ENCODE peak calls at places on chromosomes 6 and 20, in eight cellular contexts. J is neural progenitor cell, X is sigmoid colon, K is dorsolateral prefrontal cortex, Y is breast epithelium, C is body of pancreas, S is testis, I is upper lobe of right lung. M is an unnamed sample.

GRCh38 chr6:27668442-27669275 is 195.8 kb upstream of the ZNF184 start:
- DNase-seq in I (no peak), K (no peak), J (peak; percentile 74), S (peak; percentile 64), X (no peak), C (peak; percentile 53), Y (no peak), M (no peak)

GRCh38 chr6:84081222-84081621 is 47.6 kb downstream of the MRAP2 start:
- DNase-seq in Y (no peak), K (no peak), I (no peak), S (no peak), X (no peak), J (no peak), C (no peak), M (no peak)

GRCh38 chr6:155079985-155080452 is 84.9 kb downstream of the TIAM2 start:
- DNase-seq in I (no peak), X (no peak), K (no peak), Y (no peak), J (no peak), C (no peak), S (no peak), M (no peak)

GRCh38 chr6:143536461-143536865 is 24.9 kb upstream of the FUCA2 start:
- DNase-seq in S (peak; percentile 34), X (no peak), J (no peak), Y (no peak), K (no peak), I (peak; percentile 83), C (peak; percentile 56), M (no peak)

GRCh38 chr6:159996087-159996622 is 27.3 kb downstream of the IGF2R start:
- DNase-seq in X (no peak), S (no peak), K (no peak), J (no peak), C (no peak), I (no peak), Y (no peak), M (no peak)

GRCh38 chr20:58710481-58711265 is 18.1 kb downstream of the NPEPL1 start:
- DNase-seq in Y (peak; percentile 6), X (peak; percentile 53), I (no peak), S (peak; percentile 6), J (peak; percentile 20), K (peak; percentile 27), C (peak; percentile 11), M (no peak)

GRCh38 chr6:168497381-168497780 is 56.4 kb downstream of the SMOC2 start:
- DNase-seq in X (no peak), I (no peak), C (no peak), K (no peak), J (no peak), S (no peak), Y (no peak), M (no peak)

GRCh38 chr6:15220062-15220461 is 25.8 kb upstream of the JARID2 start:
- DNase-seq in I (no peak), X (no peak), K (no peak), C (no peak), S (no peak), J (no peak), Y (no peak), M (no peak)

GRCh38 chr20:48668451-48668946 is 159.3 kb downstream of the PREX1 start:
- DNase-seq in J (no peak), K (no peak), I (no peak), S (peak; percentile 39), C (no peak), Y (no peak), X (no peak), M (no peak)

GRCh38 chr6:43199912-43200311 is 17.9 kb downstream of the CUL9 start:
- DNase-seq in Y (no peak), I (no peak), C (no peak), K (no peak), J (no peak), S (no peak), X (peak; percentile 32), M (no peak)

GRCh38 chr6:41470341-41471063 is 75.7 kb upstream of the FOXP4 start:
- DNase-seq in X (peak; percentile 80), S (peak; percentile 32), K (no peak), C (peak; percentile 35), I (peak; percentile 81), Y (peak; percentile 31), J (peak; percentile 57), M (peak; percentile 51)

GRCh38 chr20:59664389-59665055 is 60.2 kb downstream of the PHACTR3 start:
- DNase-seq in J (no peak), X (no peak), S (no peak), I (no peak), C (no peak), Y (peak; percentile 7), K (no peak), M (no peak)

GRCh38 chr6:134464690-134465411 is 146.9 kb upstream of the SGK1 start:
- DNase-seq in I (no peak), Y (peak; percentile 62), C (no peak), X (no peak), K (no peak), S (no peak), J (no peak), M (peak; percentile 89)

GRCh38 chr20:38805502-38805957 is at the start of gene PPP1R16B:
- DNase-seq in C (peak; percentile 25), J (peak; percentile 88), K (peak; percentile 77), Y (peak; percentile 27), S (peak; percentile 32), I (peak; percentile 75), X (no peak), M (no peak)

GRCh38 chr6:84526631-84527030 is 237.8 kb downstream of the TBX18 start:
- DNase-seq in K (no peak), X (no peak), C (no peak), J (no peak), I (no peak), Y (no peak), S (no peak), M (no peak)

GRCh38 chr6:126228001-126228791 is 111.7 kb upstream of the CENPW start:
- DNase-seq in K (no peak), I (no peak), C (no peak), S (no peak), J (peak; percentile 70), X (no peak), Y (no peak), M (no peak)

GRCh38 chr6:436308-437041 is 44.9 kb downstream of the IRF4 start:
- DNase-seq in K (no peak), X (no peak), Y (peak; percentile 26), S (no peak), J (no peak), I (no peak), C (no peak), M (peak; percentile 90)

GRCh38 chr20:15141880-15142279 is 804.5 kb upstream of the FLRT3 start:
- DNase-seq in X (no peak), C (no peak), K (no peak), J (no peak), Y (no peak), I (no peak), S (no peak), M (no peak)

GRCh38 chr6:170172825-170173231 is 118.0 kb downstream of the DLL1 start:
- DNase-seq in C (no peak), X (peak; percentile 39), S (peak; percentile 10), K (no peak), I (peak; percentile 54), Y (no peak), J (no peak), M (no peak)

GRCh38 chr20:62488470-62488869 is 12.7 kb upstream of the GATA5 start:
- DNase-seq in J (no peak), C (no peak), K (no peak), I (no peak), Y (no peak), X (no peak), S (no peak), M (no peak)
- H3K27me3 ChIP-seq in J (peaks cover 35% of the 10 kb centered on the region), C (no peaks in the 10 kb centered on the region), K (peaks cover 44% of the 10 kb centered on the region), I (peaks cover 45% of the 10 kb centered on the region), Y (peaks cover 4% of the 10 kb centered on the region), X (peaks cover 37% of the 10 kb centered on the region), S (no peaks in the 10 kb centered on the region), M (peaks cover 61% of the 10 kb centered on the region)

GRCh38 chr20:56187791-56188190 is 60.7 kb upstream of the MC3R start:
- DNase-seq in S (peak; percentile 32), C (peak; percentile 11), X (no peak), K (no peak), Y (no peak), I (no peak), J (peak; percentile 30), M (no peak)
- TF ChIP-seq CTCF in S (peak; percentile 13), C (no peak), X (no peak), K (peak; percentile 48), Y (no peak), I (peak; percentile 21), J (peak; percentile 52), M (peak; percentile 3)

GRCh38 chr20:1651268-1651667 is 6.3 kb downstream of the SIRPG start:
- DNase-seq in J (no peak), K (no peak), X (no peak), I (no peak), Y (no peak), C (no peak), S (no peak), M (no peak)

GRCh38 chr20:1644101-1644962 is 13.2 kb downstream of the SIRPG start:
- DNase-seq in J (peak; percentile 2), K (no peak), Y (no peak), X (no peak), I (peak; percentile 52), S (no peak), C (no peak), M (no peak)

GRCh38 chr20:1646975-1647431 is 10.6 kb downstream of the SIRPG start:
- DNase-seq in S (no peak), Y (no peak), C (no peak), K (no peak), I (no peak), X (no peak), J (no peak), M (no peak)

GRCh38 chr20:1652104-1652503 is 5.5 kb downstream of the SIRPG start:
- DNase-seq in K (no peak), Y (no peak), S (no peak), C (no peak), X (no peak), J (no peak), I (no peak), M (no peak)

DNA sequence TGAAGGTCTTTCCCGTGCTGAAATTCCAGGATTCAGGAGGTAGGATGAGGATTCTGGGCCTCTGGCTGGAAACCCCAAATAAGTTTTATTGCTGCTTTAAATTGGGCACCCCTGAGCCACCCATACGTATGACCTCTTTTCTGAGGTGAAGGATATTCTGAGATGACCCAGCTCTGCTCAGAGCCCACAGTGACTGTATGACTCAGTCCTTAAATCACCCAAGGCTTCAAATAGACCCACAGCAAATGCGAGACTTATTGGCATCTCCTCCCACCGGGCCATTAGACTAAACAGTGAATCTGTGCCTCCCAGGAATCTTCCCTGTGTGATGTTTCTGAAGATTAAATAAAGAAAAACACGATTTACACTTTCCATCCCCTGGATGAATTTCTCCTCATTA is 9.5 kb downstream of the SIRPG start:
- DNase-seq in K (no peak), C (no peak), Y (no peak), J (no peak), I (no peak), S (no peak), X (no peak), M (no peak)
- H3K27me3 ChIP-seq in K (no peaks in the 10 kb centered on the region), C (no peaks in the 10 kb centered on the region), Y (no peaks in the 10 kb centered on the region), J (peaks cover 18% of the 10 kb centered on the region), I (no peaks in the 10 kb centered on the region), S (no peaks in the 10 kb centered on the region), X (no peaks in the 10 kb centered on the region), M (no peaks in the 10 kb centered on the region)

DNA sequence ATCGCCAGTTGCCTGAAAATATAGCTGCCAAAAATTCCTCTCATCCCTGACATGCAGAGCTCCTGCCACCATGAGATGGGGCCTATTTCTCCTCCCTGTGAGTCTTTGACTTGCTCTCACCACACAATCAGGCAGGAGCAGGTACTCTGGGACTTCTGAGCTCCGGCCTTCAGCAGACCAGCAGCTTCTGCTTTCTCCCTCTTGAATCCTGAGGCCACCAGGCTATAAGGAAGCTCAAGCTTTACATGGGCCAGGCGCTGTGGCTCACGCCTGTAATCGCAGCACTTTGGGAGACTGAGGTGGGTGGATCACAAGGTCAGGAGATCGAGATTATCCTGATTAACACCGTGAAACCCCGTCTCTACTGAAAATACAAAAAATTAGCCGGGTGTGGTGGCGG is 238.7 kb upstream of the RREB1 start:
- DNase-seq in I (no peak), C (no peak), X (no peak), K (no peak), J (no peak), S (no peak), Y (no peak), M (no peak)
- TF ChIP-seq CTCF in I (no peak), C (no peak), X (no peak), K (no peak), J (no peak), S (no peak), Y (no peak), M (no peak)